ENCODE peak calls at places on chromosomes 6 and 20, in seven cellular contexts. W is A549, T is left lung, A is cardiac muscle cell, P is fibroblast of lung, B is fibroblast of mammary gland, I is brain microvascular endothelial cell. M is an unnamed sample.
A peak's percentile ranks its signal among the peaks of the same experiment; 100 is the strongest.

GRCh38 chr6:31383149-31383548 is 20.2 kb upstream of the MICA start:
- DNase-seq in W (no peak), T (no peak), A (no peak), P (peak; percentile 16), B (peak; percentile 57), I (peak; percentile 13), M (no peak)

GRCh38 chr20:38685853-38686473 is 38.3 kb upstream of the SLC32A1 start:
- DNase-seq in W (peak; percentile 10), T (peak; percentile 46), A (peak; percentile 83), P (peak; percentile 38), B (peak; percentile 37), I (peak; percentile 51), M (no peak)

GRCh38 chr20:50215101-50215500 is 24.5 kb downstream of the CEBPB start:
- DNase-seq in W (no peak), T (no peak), A (peak; percentile 29), P (peak; percentile 64), B (peak; percentile 64), I (no peak), M (no peak)

GRCh38 chr6:152651986-152652385 is 14.8 kb upstream of the SYNE1 start:
- DNase-seq in W (no peak), T (no peak), A (no peak), P (no peak), B (peak; percentile 24), I (no peak), M (no peak)

GRCh38 chr6:166957805-166958076 is 1.4 kb upstream of the RNASET2 start:
- DNase-seq in W (no peak), T (no peak), A (no peak), P (no peak), B (no peak), I (no peak), M (no peak)

GRCh38 chr20:37179671-37180524 is 550 bp upstream of the MROH8 start:
- DNase-seq in W (peak; percentile 28), T (no peak), A (no peak), P (peak; percentile 83), B (peak; percentile 79), I (peak; percentile 46), M (no peak)

GRCh38 chr20:56944546-56944945 is 315.4 kb downstream of the TFAP2C start:
- DNase-seq in W (no peak), T (no peak), A (no peak), P (no peak), B (no peak), I (no peak), M (peak; percentile 4)

GRCh38 chr6:119181046-119181445 is 102.6 kb upstream of the FAM184A start:
- DNase-seq in W (no peak), T (no peak), A (no peak), P (no peak), B (no peak), I (no peak), M (no peak)

GRCh38 chr20:12383770-12384304 is 466.1 kb downstream of the BTBD3 start:
- DNase-seq in W (no peak), T (no peak), A (no peak), P (no peak), B (no peak), I (no peak), M (no peak)

GRCh38 chr20:3431109-3431508 is 23.6 kb upstream of the DNAAF9 start:
- DNase-seq in W (no peak), T (no peak), A (no peak), P (peak; percentile 90), B (no peak), I (no peak), M (no peak)

GRCh38 chr20:22684072-22684762 is 99.8 kb upstream of the FOXA2 start:
- DNase-seq in W (peak; percentile 85), T (no peak), A (peak; percentile 77), P (peak; percentile 36), B (peak; percentile 68), I (peak; percentile 76), M (peak; percentile 38)

GRCh38 chr20:36439040-36439730 is 102.1 kb upstream of the MYL9 start:
- DNase-seq in W (peak; percentile 68), T (peak; percentile 57), A (peak; percentile 78), P (peak; percentile 25), B (peak; percentile 55), I (peak; percentile 43), M (no peak)

GRCh38 chr20:3471397-3472021 is 691 bp downstream of the ATRN start:
- DNase-seq in W (no peak), T (no peak), A (no peak), P (no peak), B (no peak), I (no peak), M (no peak)

GRCh38 chr6:90860822-90861601 is 274.1 kb upstream of the MAP3K7 start:
- DNase-seq in W (peak; percentile 6), T (no peak), A (peak; percentile 21), P (no peak), B (peak; percentile 7), I (no peak), M (no peak)

DNA sequence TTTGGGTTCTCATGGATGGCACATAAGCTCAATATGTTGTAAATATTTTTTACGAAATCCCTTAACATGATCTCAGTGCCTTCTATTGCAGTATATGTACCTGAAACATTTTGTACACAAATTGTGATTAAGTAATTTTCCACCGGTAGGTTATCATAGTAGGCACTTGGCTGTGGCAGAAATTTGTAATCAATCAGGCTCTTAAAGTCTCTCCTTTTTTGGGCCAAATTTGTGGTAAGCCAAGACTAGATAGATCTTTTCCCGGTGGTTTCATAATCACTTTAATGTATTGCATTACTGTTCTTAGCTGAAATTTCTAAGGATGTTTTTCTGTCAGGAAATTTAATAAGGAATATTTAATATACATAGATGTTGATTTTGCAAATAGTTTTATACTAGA is 3.1 kb downstream of the PCMT1 start:
- DNase-seq in W (no peak), T (no peak), A (no peak), P (no peak), B (peak; percentile 27), I (no peak), M (no peak)
- H3K4me3 ChIP-seq in W (no peak overlapping the region), T (no peak overlapping the region), A (no peak overlapping the region), P (no peak overlapping the region), B (no peak overlapping the region), I (no peak overlapping the region), M (no peak overlapping the region)

DNA sequence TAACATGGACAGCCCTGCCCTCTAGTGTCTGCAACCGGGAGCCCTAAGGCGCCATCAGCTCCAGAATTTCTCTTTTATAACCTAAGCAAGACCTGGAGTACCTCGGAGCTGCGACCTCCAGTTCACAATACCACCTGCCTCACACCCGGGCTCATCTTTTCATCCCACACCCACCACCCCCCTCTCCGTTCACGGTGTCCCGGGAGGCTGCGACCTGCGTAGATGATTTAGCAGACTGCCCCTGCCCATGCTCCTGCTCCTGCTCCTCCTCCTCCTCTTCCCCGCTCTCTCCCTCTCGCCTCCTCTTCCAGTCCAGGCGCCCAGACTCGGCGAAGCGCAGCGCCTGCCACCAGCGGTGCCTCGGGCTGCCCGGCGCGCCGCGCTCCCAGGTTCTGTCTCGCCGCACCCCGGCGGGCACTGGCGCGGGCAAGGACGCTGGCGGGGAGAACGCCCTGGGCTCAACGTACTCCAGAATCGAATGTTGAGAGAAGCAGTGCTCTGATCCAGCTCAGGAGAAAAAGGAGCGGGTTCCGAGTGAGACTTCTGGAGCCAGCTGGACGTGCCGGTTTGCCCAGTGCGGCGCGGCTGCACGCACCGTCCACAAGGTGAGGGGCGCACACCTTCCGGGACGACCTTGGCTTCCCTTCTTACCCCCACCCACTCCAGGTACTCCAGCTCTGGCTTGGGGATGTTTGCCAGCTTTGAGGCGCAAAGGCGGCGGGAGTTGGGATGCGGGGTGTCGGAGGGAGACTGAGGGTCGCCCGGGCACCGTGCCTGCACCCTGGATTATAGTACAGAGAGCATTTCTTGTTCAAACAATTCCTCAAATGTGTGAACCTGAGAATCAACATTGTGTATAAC is at the start of gene HTR1E:
- DNase-seq in W (peak; percentile 28), T (no peak), A (peak; percentile 81), P (peak; percentile 19), B (peak; percentile 17), I (peak; percentile 31), M (no peak)
- TF ChIP-seq CTCF in W (peak; percentile 51), T (peak; percentile 14), A (peak; percentile 56), P (peak; percentile 46), B (peak; percentile 48), I (peak; percentile 68), M (peak; percentile 33)

GRCh38 chr20:18739785-18740184 is 73.8 kb upstream of the SCP2D1 start:
- DNase-seq in W (no peak), T (peak; percentile 39), A (peak; percentile 5), P (peak; percentile 70), B (peak; percentile 96), I (peak; percentile 85), M (peak; percentile 71)
- H3K4me3 ChIP-seq in W (no peak overlapping the region), T (no peak overlapping the region), A (no peak overlapping the region), P (peak overlapping the region; percentile 20), B (no peak overlapping the region), I (no peak overlapping the region), M (no peak overlapping the region)

GRCh38 chr6:110378552-110378951 is 20.4 kb upstream of the METTL24 start:
- DNase-seq in W (no peak), T (no peak), A (no peak), P (no peak), B (no peak), I (no peak), M (no peak)
- TF ChIP-seq CTCF in W (no peak), T (no peak), A (no peak), P (no peak), B (no peak), I (no peak), M (no peak)

GRCh38 chr6:138545621-138545980 is 46.3 kb upstream of the NHSL1 start:
- DNase-seq in W (no peak), T (peak; percentile 72), A (peak; percentile 81), P (peak; percentile 73), B (peak; percentile 39), I (peak; percentile 74), M (no peak)
- H3K4me3 ChIP-seq in W (no peak overlapping the region), T (peak overlapping the region; percentile 19), A (no peak overlapping the region), P (peak overlapping the region; percentile 54), B (peak overlapping the region; percentile 43), I (peak overlapping the region; percentile 45), M (peak overlapping the region; percentile 0)

GRCh38 chr6:100370265-100370664 is 94.5 kb downstream of the SIM1 start:
- DNase-seq in W (no peak), T (no peak), A (no peak), P (no peak), B (peak; percentile 21), I (no peak), M (no peak)
- TF ChIP-seq CTCF in W (peak; percentile 17), T (no peak), A (peak; percentile 17), P (peak; percentile 27), B (peak; percentile 26), I (peak; percentile 24), M (peak; percentile 18)

GRCh38 chr6:42704251-42704936 is 18.0 kb downstream of the PRPH2 start:
- DNase-seq in W (no peak), T (no peak), A (peak; percentile 82), P (no peak), B (peak; percentile 26), I (peak; percentile 71), M (no peak)
- H3K4me3 ChIP-seq in W (no peak overlapping the region), T (no peak overlapping the region), A (peak overlapping the region; percentile 35), P (peak overlapping the region; percentile 68), B (peak overlapping the region; percentile 28), I (peak overlapping the region; percentile 55), M (peak overlapping the region; percentile 64)

GRCh38 chr6:44061375-44062104 is 65.7 kb downstream of the MRPL14 start:
- DNase-seq in W (no peak), T (no peak), A (no peak), P (peak; percentile 80), B (peak; percentile 76), I (no peak), M (no peak)
- TF ChIP-seq CTCF in W (no peak), T (no peak), A (no peak), P (no peak), B (no peak), I (no peak), M (no peak)

GRCh38 chr20:17590245-17590644 is 20.4 kb downstream of the DSTN start:
- DNase-seq in W (no peak), T (no peak), A (peak; percentile 35), P (no peak), B (no peak), I (no peak), M (no peak)
- H3K4me3 ChIP-seq in W (no peak overlapping the region), T (no peak overlapping the region), A (peak overlapping the region; percentile 9), P (no peak overlapping the region), B (no peak overlapping the region), I (no peak overlapping the region), M (no peak overlapping the region)